ENCODE peak calls at places on chromosomes 2 and 18, in five cellular contexts. M is cardiac muscle cell; Q is endodermal cell; N is colonic mucosa; K is CD8-positive, alpha-beta T cell. Z is an unnamed sample. For H3K9me3, the result is how much of the 10 kb centered on the place peaks cover.

GRCh38 chr2:187658952-187659525 is 104.8 kb upstream of the TFPI start:
- DNase-seq in Q (peak), K (no peak), N (no peak), M (peak), Z (no peak)

GRCh38 chr2:176745543-176746331 is 466.9 kb upstream of the HNRNPA3 start:
- DNase-seq in N (no peak), K (no peak), M (no peak), Q (no peak), Z (no peak)

GRCh38 chr2:120734930-120735611 is 597 bp upstream of the GLI2 start:
- DNase-seq in N (peak), K (no peak), Q (peak), M (peak), Z (no peak)

GRCh38 chr2:216984937-216985336 is 125.1 kb upstream of the TNP1 start:
- DNase-seq in M (no peak), Q (no peak), N (no peak), K (no peak), Z (no peak)

GRCh38 chr18:55577812-55578539 is 10.0 kb downstream of the TCF4 start:
- DNase-seq in K (no peak), M (no peak), Q (no peak), N (no peak), Z (no peak)

GRCh38 chr2:219728993-219729487 is 101.6 kb downstream of the SLC4A3 start:
- DNase-seq in K (no peak), M (peak), Q (no peak), N (no peak), Z (no peak)

GRCh38 chr18:59874166-59874565 is 25.6 kb upstream of the PMAIP1 start:
- DNase-seq in Q (no peak), K (no peak), N (no peak), M (peak), Z (no peak)

GRCh38 chr2:41329075-41329474 is 718.7 kb upstream of the PKDCC start:
- DNase-seq in K (no peak), M (no peak), N (no peak), Q (no peak), Z (no peak)

GRCh38 chr18:12394428-12394827 is 13.3 kb upstream of the PRELID3A start:
- DNase-seq in K (no peak), N (no peak), Q (peak), M (no peak), Z (no peak)

GRCh38 chr2:14632133-14632936 is at the start of gene LRATD1:
- DNase-seq in N (peak), K (no peak), Q (peak), M (peak), Z (no peak)

GRCh38 chr2:134739879-134740301 is 21.1 kb upstream of the TMEM163 start:
- DNase-seq in N (no peak), M (no peak), Q (no peak), K (no peak), Z (no peak)

GRCh38 chr2:170895023-170895759 is 33.9 kb upstream of the GORASP2 start:
- DNase-seq in N (no peak), K (no peak), Q (no peak), M (peak), Z (no peak)

GRCh38 chr18:7234061-7234460 is 3.2 kb downstream of the LRRC30 start:
- DNase-seq in K (no peak), N (no peak), M (no peak), Q (no peak), Z (no peak)

GRCh38 chr2:162838141-162838500 is 446 bp downstream of the KCNH7 start:
- DNase-seq in Q (no peak), K (no peak), N (no peak), M (no peak), Z (no peak)
- H3K27ac ChIP-seq in Q (no peak), K (no peak), N (no peak), M (peak), Z (no peak)

DNA sequence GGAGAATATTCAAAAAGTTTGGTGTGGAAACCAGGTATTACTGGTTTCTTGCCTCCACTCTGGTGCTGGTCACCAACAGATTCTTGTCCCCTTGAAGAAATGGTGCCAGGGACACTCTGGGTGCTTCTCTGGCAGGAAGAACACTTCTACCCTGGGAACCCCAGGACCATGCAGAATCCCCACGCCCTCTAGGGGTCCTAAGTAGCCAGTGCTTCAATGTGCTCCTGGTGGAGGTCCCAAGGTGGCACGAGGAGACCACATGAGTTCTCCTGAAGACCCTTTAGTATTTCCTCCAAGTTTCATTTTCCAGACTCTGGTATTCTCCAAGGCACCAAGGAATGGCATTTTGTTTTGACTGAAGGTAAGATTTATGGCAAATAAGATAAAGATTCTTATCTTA is 380.6 kb downstream of the TSN start:
- DNase-seq in K (no peak), Q (peak), M (peak), N (no peak), Z (no peak)
- TF ChIP-seq CTCF in K (no peak), Q (peak), M (peak), N (no peak), Z (no peak)

GRCh38 chr18:14970027-14970426 is 222.1 kb downstream of the ANKRD30B start:
- DNase-seq in K (no peak), Q (no peak), N (no peak), M (no peak), Z (no peak)
- H3K9me3 ChIP-seq in K (under half), Q (half or more), N (under half), M (under half), Z (under half)

DNA sequence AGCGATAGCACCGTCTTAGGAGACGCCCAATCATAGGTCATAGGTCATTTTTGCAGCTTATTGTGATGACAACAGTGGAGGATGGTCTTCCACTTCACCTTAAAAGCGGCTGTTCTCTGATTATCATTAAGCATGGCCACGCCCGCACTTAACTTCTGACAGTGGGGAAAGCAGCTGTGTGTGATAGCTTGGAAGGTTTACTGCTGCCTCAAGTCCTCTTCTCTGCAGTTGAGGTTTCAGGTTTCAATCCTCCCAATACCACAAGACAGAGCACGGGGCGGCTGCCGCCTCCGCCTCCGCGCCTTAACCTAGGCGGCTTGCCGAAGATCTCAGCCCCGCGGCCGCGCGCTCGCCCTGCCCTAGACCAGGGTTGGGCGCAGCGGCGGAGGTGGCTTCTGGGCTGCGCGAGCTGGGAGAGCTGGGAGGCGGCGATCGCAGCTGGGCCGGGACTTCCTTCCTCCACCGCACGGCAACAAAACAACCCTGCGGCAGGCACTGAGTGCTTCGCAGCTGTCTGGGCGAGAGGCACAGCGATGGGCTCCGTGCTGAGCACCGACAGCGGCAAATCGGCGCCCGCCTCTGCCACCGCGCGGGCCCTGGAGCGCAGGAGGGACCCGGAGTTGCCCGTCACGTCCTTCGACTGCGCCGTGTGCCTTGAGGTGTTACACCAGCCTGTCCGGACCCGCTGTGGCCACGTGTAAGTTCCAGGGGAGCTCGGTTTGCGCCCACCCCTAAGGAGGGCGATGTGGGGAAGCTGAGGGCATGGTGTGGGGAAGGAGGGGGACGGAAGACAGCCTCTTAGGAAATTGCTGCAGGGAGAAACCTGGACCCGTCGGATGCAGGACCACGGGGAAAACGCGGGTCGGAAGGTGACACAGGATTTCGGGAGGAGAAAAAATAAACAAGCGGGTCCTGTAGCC is at the start of gene RNF125:
- DNase-seq in N (peak), K (peak), Q (peak), M (peak), Z (peak)
- H3K27ac ChIP-seq in N (peak), K (peak), Q (peak), M (peak), Z (peak)

GRCh38 chr2:165778653-165779451 is 15.2 kb downstream of the GALNT3 start:
- DNase-seq in Q (peak), N (no peak), K (no peak), M (peak), Z (no peak)
- TF ChIP-seq CTCF in Q (peak), N (peak), K (no peak), M (peak), Z (no peak)

DNA sequence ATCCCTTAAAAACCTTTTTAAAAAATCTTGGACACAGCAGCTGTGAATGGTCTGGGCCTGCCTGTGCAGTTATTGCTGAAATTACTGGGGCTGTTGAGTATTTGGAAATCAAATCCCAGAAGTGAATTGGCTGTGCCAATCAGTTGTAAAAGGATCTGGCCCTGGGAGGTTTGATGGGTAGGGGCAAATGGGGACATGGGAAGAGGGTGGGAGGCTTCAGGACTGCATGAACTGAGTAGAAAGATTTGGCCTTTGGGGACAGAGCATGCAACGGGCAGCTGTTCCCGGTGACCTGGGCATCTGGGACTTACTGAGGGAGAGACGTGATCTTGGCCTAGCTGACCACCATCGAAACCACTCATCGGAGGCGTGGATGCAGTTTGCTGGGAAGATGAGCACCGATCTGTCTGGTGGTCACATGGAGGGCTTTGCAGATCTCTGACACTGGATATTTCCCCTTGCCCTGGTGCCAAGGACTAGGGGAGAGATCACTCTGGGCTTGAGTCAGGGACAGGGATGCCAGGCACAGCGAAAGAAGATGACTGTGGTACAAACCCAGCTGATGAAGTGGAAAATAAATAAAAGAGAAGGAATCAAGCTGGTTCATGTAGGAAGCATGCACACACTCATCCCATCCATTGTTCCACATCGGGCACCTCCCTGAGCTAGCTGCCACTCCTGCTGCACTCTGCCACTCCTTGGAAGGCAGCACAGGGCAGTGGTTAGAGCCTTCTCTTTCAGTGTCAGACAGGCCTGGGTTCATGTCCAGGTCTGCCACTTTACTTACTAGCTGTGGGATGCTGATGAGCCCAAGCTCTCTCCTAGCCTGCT is 58.4 kb downstream of the SEMA4F start:
- DNase-seq in Q (no peak), K (no peak), N (no peak), M (no peak), Z (no peak)
- H3K9me3 ChIP-seq in Q (under half), K (under half), N (under half), M (under half), Z (under half)

DNA sequence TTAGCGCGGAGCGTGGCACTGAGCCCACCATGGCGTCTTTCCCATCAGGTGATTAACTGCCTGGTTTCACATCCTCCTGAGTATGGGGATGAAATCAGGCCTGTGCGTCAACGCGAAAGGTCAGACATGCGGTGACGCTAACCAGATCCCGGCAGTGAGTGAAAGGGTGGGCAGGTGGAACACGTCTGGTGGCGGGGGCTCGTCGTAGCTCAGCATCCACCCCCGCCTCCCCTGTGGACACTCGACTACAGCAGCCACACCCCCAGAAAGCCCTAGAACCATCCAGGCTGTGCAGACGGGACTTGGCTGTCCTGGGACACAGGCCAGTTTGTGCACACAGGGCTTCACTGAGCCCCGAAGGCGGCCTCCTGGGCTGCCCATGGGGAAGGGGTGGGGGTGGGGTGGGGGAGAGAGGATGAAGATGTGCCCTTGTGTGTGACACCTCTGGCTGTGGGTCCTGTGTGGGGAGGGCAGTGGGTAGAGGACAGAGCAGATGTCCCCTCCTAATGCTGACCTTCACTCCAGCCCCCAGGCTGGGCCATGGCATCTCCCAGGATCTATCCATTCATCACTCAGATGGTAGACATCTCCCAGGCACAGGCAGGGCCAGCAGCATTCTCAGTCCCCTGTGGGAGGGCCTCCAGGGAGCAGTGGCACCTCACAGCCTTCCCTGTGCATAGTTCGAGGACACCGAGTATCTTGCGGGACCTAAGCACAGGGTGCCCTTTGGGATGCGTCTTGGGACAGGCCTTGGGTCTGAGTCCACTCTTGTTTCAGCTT is 27.5 kb downstream of the RAMP1 start:
- DNase-seq in K (no peak), N (no peak), Q (peak), M (peak), Z (no peak)
- H3K27ac ChIP-seq in K (no peak), N (no peak), Q (no peak), M (peak), Z (no peak)

Z was measured in CD4-positive, alpha-beta T cell.